ENCODE peak calls at places on chromosome 19, in ten cellular contexts. D, M, R, U, K, Y, S, A, T and C are unnamed samples.

GRCh38 chr19:38877781-38878574 is at the start of gene RINL:
- DNase-seq in T (peak; percentile 78), R (no peak), A (peak; percentile 82), S (no peak), K (peak; percentile 79), M (no peak), D (no peak), U (no peak), Y (no peak), C (peak; percentile 99)

GRCh38 chr19:16330368-16330801 is 5.8 kb downstream of the KLF2 start:
- DNase-seq in S (peak; percentile 83), R (peak; percentile 92), T (peak; percentile 97), U (no peak), A (no peak), Y (no peak), D (peak; percentile 79), M (peak; percentile 99), K (peak; percentile 98), C (no peak)

GRCh38 chr19:54792814-54793213 is 10.6 kb upstream of the KIR2DL4 start:
- DNase-seq in A (no peak), R (no peak), M (no peak), U (no peak), S (no peak), Y (no peak), D (no peak), K (no peak), T (no peak), C (no peak)

GRCh38 chr19:50264483-50265186 is 61.2 kb downstream of the MYH14 start:
- DNase-seq in R (no peak), A (no peak), M (no peak), T (no peak), U (no peak), Y (no peak), K (no peak), S (no peak), D (no peak), C (no peak)

GRCh38 chr19:3544054-3544376 is 5.0 kb downstream of the TEKTIP1 start:
- DNase-seq in A (no peak), M (no peak), T (no peak), D (no peak), K (no peak), U (no peak), S (no peak), R (no peak), Y (no peak), C (no peak)

GRCh38 chr19:8611391-8611883 is 922 bp upstream of the ADAMTS10 start:
- DNase-seq in R (no peak), A (no peak), D (no peak), S (no peak), K (peak; percentile 42), M (no peak), T (no peak), Y (no peak), U (no peak), C (no peak)

GRCh38 chr19:10271543-10272086 is 695 bp downstream of the ICAM1 start:
- DNase-seq in A (no peak), D (no peak), K (peak; percentile 43), M (no peak), S (no peak), U (no peak), Y (no peak), T (peak; percentile 26), R (no peak), C (no peak)

GRCh38 chr19:4375620-4376228 is 24.6 kb downstream of the SH3GL1 start:
- DNase-seq in T (no peak), D (no peak), K (no peak), U (no peak), R (peak; percentile 59), M (no peak), S (peak; percentile 84), A (peak; percentile 36), Y (no peak), C (no peak)

GRCh38 chr19:18675779-18676178 is 7.7 kb upstream of the CRTC1 start:
- DNase-seq in Y (no peak), K (no peak), R (no peak), A (no peak), S (no peak), M (no peak), T (peak; percentile 25), D (no peak), U (no peak), C (no peak)

GRCh38 chr19:2290441-2291184 is 8.6 kb upstream of the PEAK3 start:
- DNase-seq in Y (no peak), D (no peak), T (peak; percentile 44), S (no peak), U (no peak), K (no peak), R (no peak), A (peak; percentile 49), M (no peak), C (no peak)

GRCh38 chr19:47613165-47614146 is 4.5 kb downstream of the BICRA start:
- DNase-seq in R (peak; percentile 49), U (no peak), Y (no peak), M (peak; percentile 10), K (no peak), T (no peak), D (no peak), S (peak; percentile 64), A (no peak), C (no peak)

GRCh38 chr19:58317481-58318072 is 9.2 kb upstream of the ZSCAN22 start:
- DNase-seq in M (no peak), K (no peak), D (no peak), R (peak; percentile 11), S (peak; percentile 33), Y (no peak), U (no peak), A (no peak), T (no peak), C (no peak)

GRCh38 chr19:28468701-28469459 is 744.1 kb downstream of the UQCRFS1 start:
- DNase-seq in D (peak; percentile 89), K (peak; percentile 24), R (peak; percentile 31), A (peak; percentile 40), T (no peak), U (no peak), M (peak; percentile 49), Y (no peak), S (peak; percentile 34), C (peak; percentile 20)